ENCODE peak calls at places on chromosomes 4 and X, in seven cellular contexts. One of them, this sample, is unnamed.

GRCh38 chr4:15874671-15875070 is 63.9 kb downstream of the FGFBP1 start:
- DNase-seq in activated CD4-positive, alpha-beta T cell treated with anti-CD3 and anti-CD28 coated beads, Interleukin-2, amount 10 ng/mL, durations not matched to agents 7 days and 5 days: no peak
- DNase-seq in amniotic stem cell: no peak
- DNase-seq in activated T-helper 1 cell treated with anti-CD3 and anti-CD28 coated beads, Interleukin-2, amount 50 U/mL, for 16 hours: no peak
- DNase-seq in activated CD8-positive, alpha-beta memory T cell treated with anti-CD3 and anti-CD28 coated beads, Interleukin-2, amount 50 U/mL, for 48 hours: no peak
- DNase-seq in mammary epithelial cell: no peak
- DNase-seq in T-helper 9 cell: no peak
- DNase-seq in this sample: no peak

GRCh38 chrX:12709047-12709446 is 82.2 kb upstream of the PRPS2 start:
- DNase-seq in amniotic stem cell: no peak
- DNase-seq in activated T-helper 1 cell treated with anti-CD3 and anti-CD28 coated beads, Interleukin-2, amount 50 U/mL, for 16 hours: no peak
- DNase-seq in mammary epithelial cell: no peak
- DNase-seq in activated CD4-positive, alpha-beta T cell treated with anti-CD3 and anti-CD28 coated beads, Interleukin-2, amount 10 ng/mL, durations not matched to agents 7 days and 5 days: no peak
- DNase-seq in T-helper 9 cell: no peak
- DNase-seq in activated CD8-positive, alpha-beta memory T cell treated with anti-CD3 and anti-CD28 coated beads, Interleukin-2, amount 50 U/mL, for 48 hours: no peak
- DNase-seq in this sample: no peak

GRCh38 chr4:79578613-79579012 is 170.6 kb upstream of the GK2 start:
- DNase-seq in amniotic stem cell: no peak
- DNase-seq in mammary epithelial cell: no peak
- DNase-seq in activated T-helper 1 cell treated with anti-CD3 and anti-CD28 coated beads, Interleukin-2, amount 50 U/mL, for 16 hours: no peak
- DNase-seq in T-helper 9 cell: no peak
- DNase-seq in activated CD4-positive, alpha-beta T cell treated with anti-CD3 and anti-CD28 coated beads, Interleukin-2, amount 10 ng/mL, durations not matched to agents 7 days and 5 days: no peak
- DNase-seq in activated CD8-positive, alpha-beta memory T cell treated with anti-CD3 and anti-CD28 coated beads, Interleukin-2, amount 50 U/mL, for 48 hours: no peak
- DNase-seq in this sample: peak

GRCh38 chr4:148749403-148749802 is 307.2 kb upstream of the NR3C2 start:
- DNase-seq in mammary epithelial cell: peak
- DNase-seq in activated CD8-positive, alpha-beta memory T cell treated with anti-CD3 and anti-CD28 coated beads, Interleukin-2, amount 50 U/mL, for 48 hours: no peak
- DNase-seq in T-helper 9 cell: no peak
- DNase-seq in amniotic stem cell: no peak
- DNase-seq in activated T-helper 1 cell treated with anti-CD3 and anti-CD28 coated beads, Interleukin-2, amount 50 U/mL, for 16 hours: no peak
- DNase-seq in activated CD4-positive, alpha-beta T cell treated with anti-CD3 and anti-CD28 coated beads, Interleukin-2, amount 10 ng/mL, durations not matched to agents 7 days and 5 days: no peak
- DNase-seq in this sample: no peak

GRCh38 chr4:23881674-23882337 is 8.0 kb downstream of the PPARGC1A start:
- DNase-seq in activated CD4-positive, alpha-beta T cell treated with anti-CD3 and anti-CD28 coated beads, Interleukin-2, amount 10 ng/mL, durations not matched to agents 7 days and 5 days: no peak
- DNase-seq in amniotic stem cell: no peak
- DNase-seq in activated T-helper 1 cell treated with anti-CD3 and anti-CD28 coated beads, Interleukin-2, amount 50 U/mL, for 16 hours: no peak
- DNase-seq in T-helper 9 cell: no peak
- DNase-seq in activated CD8-positive, alpha-beta memory T cell treated with anti-CD3 and anti-CD28 coated beads, Interleukin-2, amount 50 U/mL, for 48 hours: no peak
- DNase-seq in mammary epithelial cell: no peak
- DNase-seq in this sample: no peak

GRCh38 chr4:20418865-20419451 is 167.3 kb downstream of the SLIT2 start:
- DNase-seq in activated CD8-positive, alpha-beta memory T cell treated with anti-CD3 and anti-CD28 coated beads, Interleukin-2, amount 50 U/mL, for 48 hours: no peak
- DNase-seq in activated T-helper 1 cell treated with anti-CD3 and anti-CD28 coated beads, Interleukin-2, amount 50 U/mL, for 16 hours: no peak
- DNase-seq in T-helper 9 cell: no peak
- DNase-seq in amniotic stem cell: peak
- DNase-seq in activated CD4-positive, alpha-beta T cell treated with anti-CD3 and anti-CD28 coated beads, Interleukin-2, amount 10 ng/mL, durations not matched to agents 7 days and 5 days: peak
- DNase-seq in mammary epithelial cell: peak
- DNase-seq in this sample: peak

GRCh38 chrX:69070949-69071650 is 94.2 kb downstream of the PJA1 start:
- DNase-seq in activated CD8-positive, alpha-beta memory T cell treated with anti-CD3 and anti-CD28 coated beads, Interleukin-2, amount 50 U/mL, for 48 hours: no peak
- DNase-seq in amniotic stem cell: no peak
- DNase-seq in activated T-helper 1 cell treated with anti-CD3 and anti-CD28 coated beads, Interleukin-2, amount 50 U/mL, for 16 hours: no peak
- DNase-seq in mammary epithelial cell: no peak
- DNase-seq in activated CD4-positive, alpha-beta T cell treated with anti-CD3 and anti-CD28 coated beads, Interleukin-2, amount 10 ng/mL, durations not matched to agents 7 days and 5 days: no peak
- DNase-seq in T-helper 9 cell: no peak
- DNase-seq in this sample: no peak

GRCh38 chr4:5399790-5400421 is 308.5 kb downstream of the EVC2 start:
- DNase-seq in T-helper 9 cell: no peak
- DNase-seq in amniotic stem cell: no peak
- DNase-seq in activated T-helper 1 cell treated with anti-CD3 and anti-CD28 coated beads, Interleukin-2, amount 50 U/mL, for 16 hours: no peak
- DNase-seq in activated CD4-positive, alpha-beta T cell treated with anti-CD3 and anti-CD28 coated beads, Interleukin-2, amount 10 ng/mL, durations not matched to agents 7 days and 5 days: no peak
- DNase-seq in activated CD8-positive, alpha-beta memory T cell treated with anti-CD3 and anti-CD28 coated beads, Interleukin-2, amount 50 U/mL, for 48 hours: no peak
- DNase-seq in mammary epithelial cell: no peak
- DNase-seq in this sample: no peak

GRCh38 chr4:95086532-95086931 is 328.8 kb downstream of the BMPR1B start:
- DNase-seq in mammary epithelial cell: peak
- DNase-seq in activated CD8-positive, alpha-beta memory T cell treated with anti-CD3 and anti-CD28 coated beads, Interleukin-2, amount 50 U/mL, for 48 hours: no peak
- DNase-seq in activated CD4-positive, alpha-beta T cell treated with anti-CD3 and anti-CD28 coated beads, Interleukin-2, amount 10 ng/mL, durations not matched to agents 7 days and 5 days: no peak
- DNase-seq in activated T-helper 1 cell treated with anti-CD3 and anti-CD28 coated beads, Interleukin-2, amount 50 U/mL, for 16 hours: no peak
- DNase-seq in T-helper 9 cell: no peak
- DNase-seq in amniotic stem cell: no peak
- DNase-seq in this sample: no peak

GRCh38 chrX:50813843-50814661 is at the start of gene SHROOM4:
- DNase-seq in T-helper 9 cell: no peak
- DNase-seq in mammary epithelial cell: peak
- DNase-seq in activated CD4-positive, alpha-beta T cell treated with anti-CD3 and anti-CD28 coated beads, Interleukin-2, amount 10 ng/mL, durations not matched to agents 7 days and 5 days: no peak
- DNase-seq in activated T-helper 1 cell treated with anti-CD3 and anti-CD28 coated beads, Interleukin-2, amount 50 U/mL, for 16 hours: no peak
- DNase-seq in activated CD8-positive, alpha-beta memory T cell treated with anti-CD3 and anti-CD28 coated beads, Interleukin-2, amount 50 U/mL, for 48 hours: no peak
- DNase-seq in amniotic stem cell: no peak
- DNase-seq in this sample: no peak